ENCODE peak calls at places on chromosomes 2 and 18, in five cellular contexts. Z is anterior cingulate cortex; C is effector CD4-positive, alpha-beta T cell; S is HFF-Myc; V is left ventricle myocardium superior. T is an unnamed sample.

GRCh38 chr2:36392854-36393253 is 37.3 kb downstream of the CRIM1 start:
- DNase-seq in Z (no peak), C (no peak), S (no peak), V (no peak), T (no peak)

GRCh38 chr2:124753842-124754241 is 728.8 kb downstream of the CNTNAP5 start:
- DNase-seq in Z (no peak), C (no peak), S (no peak), V (no peak), T (no peak)

GRCh38 chr2:74399785-74400184 is 19.7 kb upstream of the DCTN1 start:
- DNase-seq in Z (no peak), C (no peak), S (no peak), V (no peak), T (no peak)

GRCh38 chr2:227033471-227034148 is 130.4 kb downstream of the COL4A4 start:
- DNase-seq in Z (no peak), C (no peak), S (peak; percentile 17), V (peak; percentile 53), T (no peak)

GRCh38 chr2:12506846-12507245 is 209.9 kb upstream of the TRIB2 start:
- DNase-seq in Z (no peak), C (no peak), S (no peak), V (no peak), T (no peak)

GRCh38 chr2:72139871-72140620 is 7.6 kb downstream of the CYP26B1 start:
- DNase-seq in Z (no peak), C (no peak), S (no peak), V (no peak), T (no peak)

GRCh38 chr18:9335255-9336045 is 877 bp downstream of the TWSG1 start:
- DNase-seq in Z (no peak), C (no peak), S (no peak), V (no peak), T (no peak)

GRCh38 chr2:10550206-10551001 is 102.3 kb upstream of the ODC1 start:
- DNase-seq in Z (no peak), C (no peak), S (no peak), V (peak; percentile 50), T (no peak)

GRCh38 chr18:41666251-41666650 is 288.8 kb upstream of the PIK3C3 start:
- DNase-seq in Z (no peak), C (no peak), S (no peak), V (no peak), T (peak; percentile 47)

GRCh38 chr2:46230115-46230571 is 67.1 kb upstream of the EPAS1 start:
- DNase-seq in Z (no peak), C (no peak), S (no peak), V (peak; percentile 65), T (no peak)

GRCh38 chr18:67215686-67216085 is 300.8 kb downstream of the DSEL start:
- DNase-seq in Z (no peak), C (no peak), S (no peak), V (no peak), T (no peak)

GRCh38 chr18:67788315-67788714 is 271.8 kb upstream of the DSEL start:
- DNase-seq in Z (no peak), C (no peak), S (no peak), V (no peak), T (no peak)

GRCh38 chr2:3602553-3603339 is 7.8 kb downstream of the COLEC11 start:
- DNase-seq in Z (no peak), C (no peak), S (no peak), V (no peak), T (no peak)

GRCh38 chr2:217489145-217489960 is 513.4 kb downstream of the TNS1 start:
- DNase-seq in Z (no peak), C (no peak), S (no peak), V (no peak), T (no peak)

GRCh38 chr2:105473011-105473410 is 74.2 kb upstream of the FHL2 start:
- DNase-seq in Z (no peak), C (no peak), S (no peak), V (no peak), T (no peak)

GRCh38 chr2:75787532-75788132 is 76.9 kb upstream of the GCFC2 start:
- DNase-seq in Z (no peak), C (no peak), S (peak; percentile 15), V (no peak), T (no peak)

GRCh38 chr2:199228887-199229819 is 228.6 kb downstream of the SATB2 start:
- DNase-seq in Z (no peak), C (no peak), S (peak; percentile 94), V (no peak), T (no peak)

GRCh38 chr2:119431155-119431975 is at the start of gene TMEM37:
- DNase-seq in Z (peak; percentile 34), C (no peak), S (no peak), V (peak; percentile 81), T (no peak)

GRCh38 chr2:216775043-216775453 is 79.7 kb upstream of the IGFBP5 start:
- DNase-seq in Z (no peak), C (no peak), S (peak; percentile 52), V (peak; percentile 48), T (no peak)

GRCh38 chr2:46521215-46521683 is 41.9 kb downstream of the TMEM247 start:
- DNase-seq in Z (no peak), C (no peak), S (peak; percentile 62), V (peak; percentile 80), T (no peak)

GRCh38 chr2:178674122-178674521 is 133.1 kb downstream of the TTN start:
- DNase-seq in Z (no peak), C (no peak), S (no peak), V (no peak), T (no peak)

GRCh38 chr18:79567481-79568147 is 112.0 kb upstream of the CTDP1 start:
- DNase-seq in Z (no peak), C (no peak), S (peak; percentile 74), V (peak; percentile 74), T (peak; percentile 22)

GRCh38 chr18:63850010-63850409 is 37.5 kb upstream of the SERPINB2 start:
- DNase-seq in Z (peak; percentile 1), C (no peak), S (peak; percentile 21), V (no peak), T (no peak)

GRCh38 chr2:9803023-9803805 is 40.1 kb upstream of the TAF1B start:
- DNase-seq in Z (no peak), C (no peak), S (no peak), V (peak; percentile 36), T (no peak)

T was measured in glomerular endothelial cell.